ENCODE peak calls at places on chromosome 1, in four cellular contexts. H, E, A and T are unnamed samples.

GRCh38 chr1:60831780-60832179 is 250.6 kb upstream of the NFIA start:
- DNase-seq in E (no peak), A (no peak), H (no peak), T (no peak)

GRCh38 chr1:86520789-86521521 is 25.9 kb upstream of the CLCA4 start:
- DNase-seq in E (no peak), H (no peak), A (no peak), T (no peak)

GRCh38 chr1:229470406-229471043 is 36.6 kb upstream of the ACTA1 start:
- DNase-seq in H (no peak), A (no peak), E (no peak), T (no peak)

GRCh38 chr1:11761988-11762406 is at the start of gene C1orf167:
- DNase-seq in E (no peak), A (no peak), H (no peak), T (no peak)

GRCh38 chr1:18927654-18928272 is 25.4 kb upstream of the ALDH4A1 start:
- DNase-seq in H (no peak), E (no peak), A (peak), T (no peak)

GRCh38 chr1:224592636-224593579 is 23.2 kb upstream of the CNIH3 start:
- DNase-seq in H (no peak), A (no peak), E (peak), T (peak)

GRCh38 chr1:48576565-48576964 is 104.6 kb upstream of the SPATA6 start:
- DNase-seq in A (no peak), E (no peak), H (no peak), T (no peak)

GRCh38 chr1:116855220-116855619 is 54.5 kb upstream of the PTGFRN start:
- DNase-seq in A (no peak), E (no peak), H (no peak), T (no peak)

GRCh38 chr1:105865546-105865945 is 1190.9 kb upstream of the PRMT6 start:
- DNase-seq in H (no peak), E (no peak), A (no peak), T (peak)

GRCh38 chr1:160400646-160401486 is 502 bp downstream of the VANGL2 start:
- DNase-seq in E (no peak), A (no peak), H (no peak), T (no peak)

GRCh38 chr1:166947398-166948043 is 27.8 kb downstream of the ILDR2 start:
- DNase-seq in E (no peak), A (peak), H (no peak), T (peak)

GRCh38 chr1:23930861-23931471 is 17.8 kb upstream of the CNR2 start:
- DNase-seq in E (peak), A (no peak), H (no peak), T (no peak)

GRCh38 chr1:116919802-116920201 is 10.1 kb downstream of the PTGFRN start:
- DNase-seq in E (no peak), H (no peak), A (no peak), T (no peak)

GRCh38 chr1:87950369-87950768 is 621.7 kb downstream of the LMO4 start:
- DNase-seq in A (no peak), E (no peak), H (no peak), T (no peak)

GRCh38 chr1:53349369-53349705 is 21.5 kb upstream of the LRP8 start:
- DNase-seq in H (no peak), E (no peak), A (no peak), T (no peak)

GRCh38 chr1:81179239-81179638 is 621.5 kb upstream of the ADGRL2 start:
- DNase-seq in E (peak), H (no peak), A (no peak), T (peak)

GRCh38 chr1:64282353-64282752 is 78.9 kb downstream of the UBE2U start:
- DNase-seq in E (no peak), H (peak), A (no peak), T (no peak)

GRCh38 chr1:112141923-112142322 is 152.5 kb upstream of the KCND3 start:
- DNase-seq in A (no peak), E (no peak), H (no peak), T (no peak)

GRCh38 chr1:207619833-207620572 is 24.9 kb upstream of the CR1L start:
- DNase-seq in E (peak), A (peak), H (peak), T (peak)